ENCODE peak calls at places on chromosomes 11 and 22, in seven cellular contexts. V is NCI-H1417; G is BE2C; Z is activated naive CD8-positive, alpha-beta T cell treated with anti-CD3 and anti-CD28 coated beads for 36 hours; L is IMR-90; U is HEK293T; S is Karpas-422. X is an unnamed sample.

GRCh38 chr11:24755260-24755839 is 258.5 kb downstream of the LUZP2 start:
- DNase-seq in L (no peak), Z (no peak), G (no peak), V (no peak), U (no peak), S (no peak), X (no peak)

GRCh38 chr11:75246673-75247350 is 6.2 kb downstream of the TPBGL start:
- DNase-seq in Z (no peak), G (peak; percentile 31), L (no peak), V (no peak), U (no peak), S (no peak), X (no peak)

GRCh38 chr11:113178671-113179070 is 135.7 kb upstream of the TTC12 start:
- DNase-seq in S (peak; percentile 54), Z (no peak), V (no peak), G (no peak), L (no peak), U (no peak), X (no peak)

GRCh38 chr22:23130697-23131096 is 11.1 kb downstream of the RSPH14 start:
- DNase-seq in S (no peak), L (no peak), G (no peak), Z (no peak), U (no peak), V (no peak), X (no peak)

GRCh38 chr22:28802595-28803087 is 2.3 kb upstream of the XBP1 start:
- DNase-seq in Z (no peak), S (peak; percentile 54), U (peak; percentile 33), L (no peak), G (no peak), V (no peak), X (no peak)

GRCh38 chr11:92269021-92269420 is 44.4 kb downstream of the FAT3 start:
- DNase-seq in Z (no peak), U (no peak), V (no peak), S (no peak), G (no peak), L (peak; percentile 42), X (no peak)

GRCh38 chr22:37145415-37146385 is 4.0 kb downstream of the IL2RB start:
- DNase-seq in G (no peak), L (peak; percentile 2), V (no peak), S (no peak), U (no peak), Z (no peak), X (no peak)

GRCh38 chr11:9004310-9004945 is 627 bp upstream of the NRIP3 start:
- DNase-seq in U (no peak), Z (peak; percentile 9), L (no peak), G (no peak), S (no peak), V (peak; percentile 83), X (no peak)

GRCh38 chr11:59857444-59858434 is 8.5 kb downstream of the TCN1 start:
- DNase-seq in U (no peak), L (no peak), S (no peak), V (no peak), G (no peak), Z (no peak), X (peak; percentile 15)

GRCh38 chr11:56783448-56784041 is 35.0 kb upstream of the OR9G4 start:
- DNase-seq in G (no peak), L (peak; percentile 54), U (peak; percentile 15), Z (no peak), S (peak; percentile 88), V (peak; percentile 20), X (peak; percentile 9)

GRCh38 chr11:65279713-65280459 is 18.1 kb downstream of the POLA2 start:
- DNase-seq in U (no peak), S (no peak), L (peak; percentile 99), G (no peak), Z (peak; percentile 64), V (no peak), X (no peak)

GRCh38 chr22:37012262-37012904 is 6.9 kb downstream of the TST start:
- DNase-seq in Z (no peak), V (no peak), U (no peak), L (no peak), S (no peak), G (no peak), X (no peak)

GRCh38 chr11:44709966-44710365 is 16.8 kb upstream of the TSPAN18 start:
- DNase-seq in L (peak; percentile 27), G (no peak), U (no peak), S (no peak), Z (no peak), V (no peak), X (no peak)

GRCh38 chr11:129230006-129230405 is 37.9 kb upstream of the ARHGAP32 start:
- DNase-seq in V (no peak), U (no peak), Z (no peak), L (peak; percentile 12), G (no peak), S (no peak), X (no peak)

GRCh38 chr11:35539781-35540281 is 14.4 kb upstream of the PAMR1 start:
- DNase-seq in G (peak; percentile 32), L (peak; percentile 86), Z (no peak), V (no peak), U (no peak), S (no peak), X (no peak)

GRCh38 chr11:79414644-79415317 is 26.0 kb downstream of the TENM4 start:
- DNase-seq in Z (no peak), S (no peak), L (peak; percentile 81), U (no peak), G (no peak), V (no peak), X (no peak)

GRCh38 chr11:130798280-130798679 is 118.0 kb downstream of the SNX19 start:
- DNase-seq in S (no peak), U (no peak), Z (no peak), L (peak; percentile 98), G (no peak), V (no peak), X (no peak)

GRCh38 chr22:21033895-21034294 is 1.5 kb upstream of the SLC7A4 start:
- DNase-seq in S (no peak), Z (no peak), U (no peak), G (no peak), L (no peak), V (no peak), X (no peak)

GRCh38 chr22:49749885-49750510 is 77.7 kb downstream of the BRD1 start:
- DNase-seq in Z (no peak), V (no peak), U (no peak), S (no peak), G (no peak), L (no peak), X (no peak)

GRCh38 chr22:17542452-17542851 is 20.8 kb upstream of the SLC25A18 start:
- DNase-seq in V (no peak), U (no peak), Z (no peak), G (no peak), L (no peak), S (no peak), X (no peak)

GRCh38 chr11:69918938-69919650 is 99.9 kb upstream of the FGF3 start:
- DNase-seq in G (peak; percentile 90), L (peak; percentile 57), S (peak; percentile 84), U (peak; percentile 82), V (peak; percentile 22), Z (peak; percentile 77), X (no peak)